ENCODE peak calls at places on chromosome 1, in eight cellular contexts. E, C, Q, S, N, J, L and F are unnamed samples.

GRCh38 chr1:52294580-52294979 is 71.4 kb downstream of the CC2D1B start:
- DNase-seq in Q (peak; percentile 9), N (no peak), S (no peak), E (peak; percentile 12), C (no peak), J (no peak), L (no peak), F (no peak)

GRCh38 chr1:12616709-12617373 is 1.2 kb downstream of the DHRS3 start:
- DNase-seq in S (no peak), N (no peak), E (no peak), Q (no peak), J (peak; percentile 59), L (peak; percentile 56), C (no peak), F (no peak)

GRCh38 chr1:172449585-172450523 is 6.0 kb upstream of the PIGC start:
- DNase-seq in Q (peak; percentile 53), J (peak; percentile 86), S (no peak), N (peak; percentile 79), L (peak; percentile 50), C (peak; percentile 83), E (peak; percentile 69), F (no peak)

GRCh38 chr1:161209790-161210409 is 5.2 kb upstream of the FCER1G start:
- DNase-seq in C (peak; percentile 87), N (peak; percentile 81), S (no peak), J (peak; percentile 90), E (peak; percentile 75), Q (peak; percentile 50), L (peak; percentile 68), F (no peak)

GRCh38 chr1:153349363-153350340 is 1.0 kb upstream of the PGLYRP4 start:
- DNase-seq in N (no peak), C (no peak), E (no peak), S (no peak), Q (no peak), J (no peak), L (no peak), F (no peak)

GRCh38 chr1:51313961-51314777 is 16.2 kb downstream of the TTC39A start:
- DNase-seq in J (no peak), S (peak; percentile 64), E (peak; percentile 91), C (no peak), N (peak; percentile 90), L (no peak), Q (peak; percentile 74), F (peak; percentile 44)

GRCh38 chr1:47931395-47931794 is 65.8 kb downstream of the TRABD2B start:
- DNase-seq in S (no peak), Q (no peak), N (no peak), C (peak; percentile 29), L (no peak), E (no peak), J (no peak), F (no peak)

GRCh38 chr1:171756856-171757255 is 15.0 kb upstream of the VAMP4 start:
- DNase-seq in Q (no peak), S (no peak), L (no peak), C (no peak), J (no peak), E (no peak), N (no peak), F (no peak)

GRCh38 chr1:27097484-27097917 is 57.4 kb downstream of the SLC9A1 start:
- DNase-seq in L (peak; percentile 74), S (peak; percentile 42), J (peak; percentile 76), Q (peak; percentile 74), E (peak; percentile 76), C (peak; percentile 87), N (peak; percentile 85), F (no peak)

GRCh38 chr1:175338447-175339135 is 146.0 kb upstream of the KIAA0040 start:
- DNase-seq in C (peak; percentile 68), L (no peak), N (no peak), E (no peak), Q (no peak), J (peak; percentile 73), S (no peak), F (no peak)

GRCh38 chr1:235888119-235888643 is 21.5 kb upstream of the LYST start:
- DNase-seq in N (no peak), L (no peak), S (no peak), E (no peak), J (no peak), Q (no peak), C (no peak), F (no peak)

DNA sequence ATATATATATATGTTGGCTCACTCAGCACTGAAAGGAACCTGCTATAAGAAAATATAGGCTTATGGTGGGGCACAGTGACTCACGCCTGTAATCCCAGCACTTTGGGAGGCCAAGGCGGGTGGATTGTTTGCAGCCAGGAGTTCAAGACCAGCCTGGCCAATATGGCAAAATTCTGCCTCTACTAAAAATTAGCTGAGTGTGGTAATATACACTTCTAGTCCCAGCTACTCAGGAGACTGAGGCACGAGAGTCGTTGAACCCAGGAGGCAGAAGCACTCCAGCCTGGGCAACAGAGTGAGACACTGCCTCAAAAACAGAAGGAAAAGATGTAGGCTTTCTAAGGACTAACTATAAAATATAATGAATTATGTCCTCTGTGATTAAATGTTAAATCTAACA is 14.6 kb upstream of the MUTYH start:
- DNase-seq in C (no peak), E (no peak), Q (no peak), J (no peak), L (no peak), S (no peak), N (no peak), F (no peak)
- H3K4me3 ChIP-seq in C (no peak overlapping the region), E (no peak overlapping the region), Q (no peak overlapping the region), J (no peak overlapping the region), L (no peak overlapping the region), S (no peak overlapping the region), N (no peak overlapping the region), F (no peak overlapping the region)

DNA sequence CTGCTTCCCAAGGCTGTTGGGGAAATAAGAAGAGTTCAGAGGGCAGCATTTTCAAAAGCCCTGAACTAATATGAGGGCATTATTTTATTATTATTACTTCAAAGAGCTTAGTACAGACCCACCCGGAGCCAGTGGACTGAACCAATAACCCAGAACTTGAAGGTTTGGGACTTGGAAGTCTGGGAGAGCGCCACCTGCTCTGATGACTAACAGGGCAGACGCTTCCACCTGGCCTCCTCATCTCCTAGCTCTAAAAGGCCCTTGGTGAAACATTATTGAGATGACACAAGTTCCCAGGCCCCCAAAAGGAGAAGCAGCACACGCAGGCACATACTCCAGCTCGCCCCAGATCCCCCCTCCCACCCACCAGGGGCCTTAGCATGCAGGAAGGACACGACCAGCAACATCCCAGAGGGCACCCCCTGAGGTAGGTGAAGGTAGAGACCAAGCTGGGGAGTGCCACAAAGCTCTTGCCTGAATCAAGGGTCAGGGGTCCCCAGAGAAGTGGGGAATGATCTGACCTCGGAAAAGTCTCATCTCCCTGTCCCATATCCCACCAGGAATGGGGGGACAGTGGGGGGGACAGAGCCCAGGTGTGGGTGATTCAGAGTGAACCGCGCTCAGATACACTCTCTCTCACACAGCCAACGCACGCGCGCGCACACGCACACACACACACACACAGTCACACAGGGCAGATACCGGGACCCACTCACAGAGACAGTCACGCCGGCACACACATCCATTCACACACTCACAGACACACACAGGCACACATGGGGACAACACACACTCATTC is 1.2 kb downstream of the DLGAP3 start:
- DNase-seq in N (no peak), L (no peak), J (no peak), C (no peak), S (no peak), E (no peak), Q (no peak), F (no peak)
- H3K4me3 ChIP-seq in N (no peak overlapping the region), L (no peak overlapping the region), J (peak overlapping the region; percentile 89), C (no peak overlapping the region), S (no peak overlapping the region), E (no peak overlapping the region), Q (no peak overlapping the region), F (no peak overlapping the region)

GRCh38 chr1:195721210-195721971 is 886.8 kb downstream of the KCNT2 start:
- DNase-seq in N (no peak), C (no peak), S (no peak), Q (no peak), L (no peak), E (no peak), J (no peak), F (no peak)
- H3K4me3 ChIP-seq in N (no peak overlapping the region), C (no peak overlapping the region), S (no peak overlapping the region), Q (no peak overlapping the region), L (no peak overlapping the region), E (no peak overlapping the region), J (no peak overlapping the region), F (no peak overlapping the region)

DNA sequence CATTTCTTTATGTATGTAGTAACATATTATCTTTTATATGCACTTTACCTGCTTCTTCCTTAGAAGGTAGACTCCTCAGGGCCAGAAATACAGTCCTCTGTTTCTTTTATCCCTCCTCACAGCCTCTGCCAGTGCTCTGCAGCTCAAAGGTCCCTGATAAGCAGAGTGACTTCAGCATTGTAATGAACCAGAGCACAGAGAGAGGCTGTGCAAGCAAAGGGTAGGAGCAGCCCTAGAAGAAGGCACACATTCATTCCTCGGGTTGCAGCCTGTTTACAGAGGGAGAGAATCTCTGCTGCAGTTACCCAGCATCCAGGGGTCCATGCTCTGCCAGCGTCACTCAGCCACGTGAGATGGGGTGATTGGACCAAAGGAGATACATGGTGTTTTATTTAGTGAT is 101.1 kb downstream of the RHOU start:
- DNase-seq in S (no peak), Q (no peak), E (no peak), C (no peak), N (no peak), J (no peak), L (no peak), F (no peak)
- H3K4me3 ChIP-seq in S (no peak overlapping the region), Q (no peak overlapping the region), E (no peak overlapping the region), C (no peak overlapping the region), N (no peak overlapping the region), J (no peak overlapping the region), L (no peak overlapping the region), F (no peak overlapping the region)

GRCh38 chr1:70707214-70707613 is 296.1 kb downstream of the CTH start:
- DNase-seq in N (no peak), C (no peak), L (no peak), J (no peak), Q (no peak), S (no peak), E (no peak), F (no peak)
- H3K4me3 ChIP-seq in N (no peak overlapping the region), C (no peak overlapping the region), L (peak overlapping the region; percentile 45), J (peak overlapping the region; percentile 51), Q (peak overlapping the region; percentile 52), S (no peak overlapping the region), E (no peak overlapping the region), F (no peak overlapping the region)

GRCh38 chr1:37353871-37354270 is 120.5 kb upstream of the ZC3H12A start:
- DNase-seq in L (no peak), Q (no peak), J (no peak), C (no peak), E (no peak), S (no peak), N (no peak), F (no peak)
- H3K4me3 ChIP-seq in L (no peak overlapping the region), Q (no peak overlapping the region), J (no peak overlapping the region), C (no peak overlapping the region), E (no peak overlapping the region), S (no peak overlapping the region), N (no peak overlapping the region), F (no peak overlapping the region)